ENCODE peak calls at places on chromosome 22, in eight cellular contexts. One of them, this sample, is unnamed.
A peak's percentile ranks its signal among the peaks of the same experiment; 100 is the strongest.

GRCh38 chr22:37784829-37785495 is 22.8 kb upstream of the GCAT start:
- DNase-seq in A549: no peak
- DNase-seq in K562: no peak
- DNase-seq in HCT116: peak; percentile 74
- DNase-seq in endothelial cell of umbilical vein: no peak
- DNase-seq in HepG2: peak; percentile 46
- DNase-seq in H1: no peak
- DNase-seq in GM12878: no peak
- DNase-seq in this sample: no peak

GRCh38 chr22:25407859-25408229 is 156.6 kb upstream of the GRK3 start:
- DNase-seq in A549: no peak
- DNase-seq in K562: no peak
- DNase-seq in HCT116: no peak
- DNase-seq in endothelial cell of umbilical vein: no peak
- DNase-seq in HepG2: no peak
- DNase-seq in H1: no peak
- DNase-seq in GM12878: no peak
- DNase-seq in this sample: no peak

GRCh38 chr22:37740455-37741311 is 43.8 kb downstream of the TRIOBP start:
- DNase-seq in A549: no peak
- DNase-seq in K562: no peak
- DNase-seq in HCT116: no peak
- DNase-seq in endothelial cell of umbilical vein: no peak
- DNase-seq in HepG2: no peak
- DNase-seq in H1: no peak
- DNase-seq in GM12878: no peak
- DNase-seq in this sample: no peak

GRCh38 chr22:20740222-20740951 is 33.5 kb upstream of the SERPIND1 start:
- DNase-seq in A549: no peak
- DNase-seq in K562: peak; percentile 70
- DNase-seq in HCT116: no peak
- DNase-seq in endothelial cell of umbilical vein: no peak
- DNase-seq in HepG2: no peak
- DNase-seq in H1: no peak
- DNase-seq in GM12878: no peak
- DNase-seq in this sample: no peak

GRCh38 chr22:24310969-24311368 is 40.3 kb downstream of the SPECC1L start:
- DNase-seq in A549: no peak
- DNase-seq in K562: no peak
- DNase-seq in HCT116: no peak
- DNase-seq in endothelial cell of umbilical vein: no peak
- DNase-seq in HepG2: no peak
- DNase-seq in H1: no peak
- DNase-seq in GM12878: no peak
- DNase-seq in this sample: no peak

GRCh38 chr22:17043521-17043920 is 35.5 kb upstream of the GAB4 start:
- DNase-seq in A549: no peak
- DNase-seq in K562: no peak
- DNase-seq in HCT116: no peak
- DNase-seq in endothelial cell of umbilical vein: no peak
- DNase-seq in HepG2: no peak
- DNase-seq in H1: no peak
- DNase-seq in GM12878: peak; percentile 13
- DNase-seq in this sample: no peak

GRCh38 chr22:22060200-22061084 is 77.9 kb upstream of the TOP3B start:
- DNase-seq in A549: peak; percentile 40
- DNase-seq in K562: peak; percentile 99
- DNase-seq in HCT116: peak; percentile 22
- DNase-seq in endothelial cell of umbilical vein: peak; percentile 20
- DNase-seq in HepG2: peak; percentile 40
- DNase-seq in H1: peak; percentile 97
- DNase-seq in GM12878: no peak
- DNase-seq in this sample: peak; percentile 80

GRCh38 chr22:50670513-50670912 is 2.1 kb upstream of the SHANK3 start:
- DNase-seq in A549: no peak
- DNase-seq in K562: no peak
- DNase-seq in HCT116: no peak
- DNase-seq in endothelial cell of umbilical vein: peak; percentile 32
- DNase-seq in HepG2: no peak
- DNase-seq in H1: no peak
- DNase-seq in GM12878: no peak
- DNase-seq in this sample: no peak

GRCh38 chr22:45082795-45083194 is 73.0 kb upstream of the PHF21B start:
- DNase-seq in A549: no peak
- DNase-seq in K562: peak; percentile 42
- DNase-seq in HCT116: no peak
- DNase-seq in endothelial cell of umbilical vein: no peak
- DNase-seq in HepG2: no peak
- DNase-seq in H1: peak; percentile 81
- DNase-seq in GM12878: no peak
- DNase-seq in this sample: peak; percentile 32

GRCh38 chr22:32818446-32819115 is 17.1 kb downstream of the TIMP3 start:
- DNase-seq in A549: no peak
- DNase-seq in K562: no peak
- DNase-seq in HCT116: no peak
- DNase-seq in endothelial cell of umbilical vein: no peak
- DNase-seq in HepG2: no peak
- DNase-seq in H1: no peak
- DNase-seq in GM12878: no peak
- DNase-seq in this sample: no peak

GRCh38 chr22:50574383-50574755 is 3.9 kb downstream of the CPT1B start:
- DNase-seq in A549: no peak
- DNase-seq in K562: no peak
- DNase-seq in HCT116: no peak
- DNase-seq in endothelial cell of umbilical vein: no peak
- DNase-seq in HepG2: no peak
- DNase-seq in H1: no peak
- DNase-seq in GM12878: no peak
- DNase-seq in this sample: no peak

GRCh38 chr22:19174106-19175025 is 4.2 kb downstream of the SLC25A1 start:
- DNase-seq in A549: no peak
- DNase-seq in K562: no peak
- DNase-seq in HCT116: no peak
- DNase-seq in endothelial cell of umbilical vein: no peak
- DNase-seq in HepG2: peak; percentile 57
- DNase-seq in H1: peak; percentile 64
- DNase-seq in GM12878: peak; percentile 15
- DNase-seq in this sample: peak; percentile 56
- H3K4me3 ChIP-seq in A549: no peak overlapping the region
- H3K4me3 ChIP-seq in K562: peak overlapping the region; percentile 66
- H3K4me3 ChIP-seq in HCT116: no peak overlapping the region
- H3K4me3 ChIP-seq in endothelial cell of umbilical vein: no peak overlapping the region
- H3K4me3 ChIP-seq in HepG2: peak overlapping the region; percentile 98
- H3K4me3 ChIP-seq in H1: no peak overlapping the region
- H3K4me3 ChIP-seq in GM12878: peak overlapping the region; percentile 95
- H3K4me3 ChIP-seq in this sample: no peak overlapping the region

DNA sequence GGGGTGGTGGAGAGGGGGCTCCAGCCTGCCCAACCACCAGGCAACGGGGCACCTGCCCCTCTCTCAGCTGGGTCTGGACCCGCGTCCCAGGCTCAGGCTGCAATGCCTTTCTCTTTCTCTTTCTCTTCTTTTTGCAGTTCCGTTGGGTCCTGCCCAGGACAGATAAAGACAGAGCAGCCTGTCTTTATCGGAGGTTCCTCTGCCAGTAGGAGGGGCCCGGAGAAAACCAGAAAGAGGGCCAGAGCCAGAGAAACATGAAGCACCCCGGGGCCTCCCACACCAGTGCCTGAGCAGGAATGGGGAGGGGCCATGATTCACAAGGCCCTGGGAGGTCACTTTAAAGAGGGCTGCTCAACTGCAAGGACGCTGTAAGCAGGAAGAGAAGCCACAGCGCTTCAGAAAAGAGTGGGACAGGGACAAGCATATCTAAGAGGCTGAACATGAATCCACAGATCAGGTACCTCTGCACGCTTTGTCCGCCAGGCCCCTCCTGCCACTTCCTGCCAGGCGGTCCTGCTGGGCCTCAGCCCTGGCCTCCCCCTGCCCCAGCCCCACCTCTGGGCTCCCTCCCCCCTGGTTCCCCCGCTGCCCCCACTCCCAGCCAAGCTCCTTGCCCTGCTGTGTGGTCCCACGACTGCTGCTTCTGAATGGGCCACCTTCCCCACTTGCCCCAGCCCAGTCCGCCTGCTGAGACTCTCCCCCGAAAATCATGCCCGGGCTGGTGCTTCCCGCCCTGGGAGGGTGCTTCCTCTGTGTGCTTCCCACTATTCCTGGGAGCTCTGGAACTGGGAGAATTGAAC is at the start of gene APOBEC3C:
- DNase-seq in A549: peak; percentile 58
- DNase-seq in K562: peak; percentile 77
- DNase-seq in HCT116: peak; percentile 65
- DNase-seq in endothelial cell of umbilical vein: peak; percentile 30
- DNase-seq in HepG2: peak; percentile 75
- DNase-seq in H1: peak; percentile 68
- DNase-seq in GM12878: peak; percentile 79
- DNase-seq in this sample: peak; percentile 95
- TF ChIP-seq POLR2A in A549: peak; percentile 51
- TF ChIP-seq POLR2A in K562: peak; percentile 81
- TF ChIP-seq POLR2A in HCT116: peak; percentile 28
- TF ChIP-seq POLR2A in endothelial cell of umbilical vein: no peak
- TF ChIP-seq POLR2A in HepG2: peak; percentile 71
- TF ChIP-seq POLR2A in H1: peak; percentile 33
- TF ChIP-seq POLR2A in GM12878: peak; percentile 79
- TF ChIP-seq POLR2A in this sample: peak; percentile 37

GRCh38 chr22:30833328-30833727 is 135.2 kb downstream of the MORC2 start:
- DNase-seq in A549: no peak
- DNase-seq in K562: no peak
- DNase-seq in HCT116: no peak
- DNase-seq in endothelial cell of umbilical vein: no peak
- DNase-seq in HepG2: no peak
- DNase-seq in H1: no peak
- DNase-seq in GM12878: no peak
- DNase-seq in this sample: no peak

GRCh38 chr22:30832407-30832987 is 136.1 kb downstream of the MORC2 start:
- DNase-seq in A549: no peak
- DNase-seq in K562: no peak
- DNase-seq in HCT116: no peak
- DNase-seq in endothelial cell of umbilical vein: no peak
- DNase-seq in HepG2: no peak
- DNase-seq in H1: peak; percentile 39
- DNase-seq in GM12878: no peak
- DNase-seq in this sample: no peak

GRCh38 chr22:30828187-30829155 is 133.8 kb downstream of the OSBP2 start:
- DNase-seq in A549: no peak
- DNase-seq in K562: no peak
- DNase-seq in HCT116: no peak
- DNase-seq in endothelial cell of umbilical vein: no peak
- DNase-seq in HepG2: no peak
- DNase-seq in H1: peak; percentile 20
- DNase-seq in GM12878: no peak
- DNase-seq in this sample: no peak

GRCh38 chr22:30829901-30830550 is 135.4 kb downstream of the OSBP2 start:
- DNase-seq in A549: peak; percentile 85
- DNase-seq in K562: no peak
- DNase-seq in HCT116: peak; percentile 90
- DNase-seq in endothelial cell of umbilical vein: peak; percentile 63
- DNase-seq in HepG2: no peak
- DNase-seq in H1: peak; percentile 42
- DNase-seq in GM12878: no peak
- DNase-seq in this sample: no peak

GRCh38 chr22:30830907-30831306 is 136.2 kb downstream of the OSBP2 start:
- DNase-seq in A549: peak; percentile 70
- DNase-seq in K562: no peak
- DNase-seq in HCT116: peak; percentile 81
- DNase-seq in endothelial cell of umbilical vein: peak; percentile 92
- DNase-seq in HepG2: no peak
- DNase-seq in H1: no peak
- DNase-seq in GM12878: no peak
- DNase-seq in this sample: no peak
- TF ChIP-seq MAX in A549: peak; percentile 89
- TF ChIP-seq MAX in K562: no peak
- TF ChIP-seq MAX in HCT116: peak; percentile 75
- TF ChIP-seq MAX in endothelial cell of umbilical vein: no peak
- TF ChIP-seq MAX in HepG2: no peak
- TF ChIP-seq MAX in H1: no peak
- TF ChIP-seq MAX in GM12878: no peak
- TF ChIP-seq MAX in this sample: no peak

GRCh38 chr22:36331912-36332622 is 55.7 kb downstream of the MYH9 start:
- DNase-seq in A549: peak; percentile 18
- DNase-seq in K562: no peak
- DNase-seq in HCT116: no peak
- DNase-seq in endothelial cell of umbilical vein: peak; percentile 70
- DNase-seq in HepG2: no peak
- DNase-seq in H1: no peak
- DNase-seq in GM12878: peak; percentile 40
- DNase-seq in this sample: peak; percentile 83

GRCh38 chr22:36330127-36330526 is 57.6 kb downstream of the MYH9 start:
- DNase-seq in A549: no peak
- DNase-seq in K562: no peak
- DNase-seq in HCT116: no peak
- DNase-seq in endothelial cell of umbilical vein: no peak
- DNase-seq in HepG2: no peak
- DNase-seq in H1: no peak
- DNase-seq in GM12878: no peak
- DNase-seq in this sample: no peak

GRCh38 chr22:36332623-36333331 is 55.0 kb downstream of the MYH9 start:
- DNase-seq in A549: no peak
- DNase-seq in K562: no peak
- DNase-seq in HCT116: no peak
- DNase-seq in endothelial cell of umbilical vein: peak; percentile 64
- DNase-seq in HepG2: no peak
- DNase-seq in H1: no peak
- DNase-seq in GM12878: peak; percentile 59
- DNase-seq in this sample: peak; percentile 87

GRCh38 chr22:36330655-36331305 is 57.0 kb downstream of the MYH9 start:
- DNase-seq in A549: no peak
- DNase-seq in K562: no peak
- DNase-seq in HCT116: no peak
- DNase-seq in endothelial cell of umbilical vein: peak; percentile 78
- DNase-seq in HepG2: no peak
- DNase-seq in H1: no peak
- DNase-seq in GM12878: no peak
- DNase-seq in this sample: peak; percentile 52

GRCh38 chr22:36331306-36331911 is 56.4 kb downstream of the MYH9 start:
- DNase-seq in A549: peak; percentile 67
- DNase-seq in K562: peak; percentile 49
- DNase-seq in HCT116: peak; percentile 82
- DNase-seq in endothelial cell of umbilical vein: peak; percentile 93
- DNase-seq in HepG2: peak; percentile 75
- DNase-seq in H1: no peak
- DNase-seq in GM12878: peak; percentile 81
- DNase-seq in this sample: peak; percentile 94
- H3K4me3 ChIP-seq in A549: no peak overlapping the region
- H3K4me3 ChIP-seq in K562: no peak overlapping the region
- H3K4me3 ChIP-seq in HCT116: peak overlapping the region; percentile 10
- H3K4me3 ChIP-seq in endothelial cell of umbilical vein: no peak overlapping the region
- H3K4me3 ChIP-seq in HepG2: no peak overlapping the region
- H3K4me3 ChIP-seq in H1: no peak overlapping the region
- H3K4me3 ChIP-seq in GM12878: peak overlapping the region; percentile 59
- H3K4me3 ChIP-seq in this sample: peak overlapping the region; percentile 12

This sample was measured in NB4.